ENCODE peak calls at places on chromosomes 6 and 20, in five cellular contexts. One of them, this sample, is unnamed.

GRCh38 chr6:152271681-152272464 is 365.3 kb downstream of the SYNE1 start:
- DNase-seq in NB4: no peak
- DNase-seq in tibial artery: peak; percentile 48
- DNase-seq in stomach: no peak
- DNase-seq in glutamatergic neuron: no peak
- DNase-seq in this sample: no peak

GRCh38 chr6:57173886-57174510 is 1.9 kb downstream of the BAG2 start:
- DNase-seq in NB4: peak; percentile 51
- DNase-seq in tibial artery: no peak
- DNase-seq in stomach: no peak
- DNase-seq in glutamatergic neuron: no peak
- DNase-seq in this sample: no peak

GRCh38 chr6:77492529-77492928 is 29.2 kb upstream of the HTR1B start:
- DNase-seq in NB4: no peak
- DNase-seq in tibial artery: no peak
- DNase-seq in stomach: peak; percentile 39
- DNase-seq in glutamatergic neuron: no peak
- DNase-seq in this sample: no peak

GRCh38 chr6:82237013-82237412 is 10.5 kb downstream of the IBTK start:
- DNase-seq in NB4: no peak
- DNase-seq in tibial artery: no peak
- DNase-seq in stomach: no peak
- DNase-seq in glutamatergic neuron: no peak
- DNase-seq in this sample: no peak

GRCh38 chr20:19813839-19814238 is 55.8 kb downstream of the RIN2 start:
- DNase-seq in NB4: no peak
- DNase-seq in tibial artery: no peak
- DNase-seq in stomach: no peak
- DNase-seq in glutamatergic neuron: no peak
- DNase-seq in this sample: no peak

GRCh38 chr20:53080969-53081871 is 109.1 kb downstream of the TSHZ2 start:
- DNase-seq in NB4: no peak
- DNase-seq in tibial artery: no peak
- DNase-seq in stomach: peak; percentile 65
- DNase-seq in glutamatergic neuron: no peak
- DNase-seq in this sample: no peak

GRCh38 chr20:58709013-58709702 is 16.6 kb downstream of the NPEPL1 start:
- DNase-seq in NB4: peak; percentile 0
- DNase-seq in tibial artery: no peak
- DNase-seq in stomach: peak; percentile 19
- DNase-seq in glutamatergic neuron: no peak
- DNase-seq in this sample: no peak

GRCh38 chr20:24438331-24438730 is 31.1 kb upstream of the SYNDIG1 start:
- DNase-seq in NB4: no peak
- DNase-seq in tibial artery: no peak
- DNase-seq in stomach: no peak
- DNase-seq in glutamatergic neuron: no peak
- DNase-seq in this sample: no peak

GRCh38 chr20:24560571-24561485 is 91.4 kb downstream of the SYNDIG1 start:
- DNase-seq in NB4: no peak
- DNase-seq in tibial artery: no peak
- DNase-seq in stomach: no peak
- DNase-seq in glutamatergic neuron: no peak
- DNase-seq in this sample: no peak

GRCh38 chr6:74551896-74552295 is 654.0 kb downstream of the COL12A1 start:
- DNase-seq in NB4: no peak
- DNase-seq in tibial artery: no peak
- DNase-seq in stomach: no peak
- DNase-seq in glutamatergic neuron: no peak
- DNase-seq in this sample: no peak

GRCh38 chr6:52815167-52816092 is 11.8 kb upstream of the GSTA1 start:
- DNase-seq in NB4: peak; percentile 46
- DNase-seq in tibial artery: peak; percentile 25
- DNase-seq in stomach: peak; percentile 61
- DNase-seq in glutamatergic neuron: peak; percentile 43
- DNase-seq in this sample: peak; percentile 57

GRCh38 chr20:50537546-50538201 is 27.5 kb downstream of the PTPN1 start:
- DNase-seq in NB4: no peak
- DNase-seq in tibial artery: no peak
- DNase-seq in stomach: no peak
- DNase-seq in glutamatergic neuron: no peak
- DNase-seq in this sample: no peak

GRCh38 chr20:36355469-36356171 is 49.5 kb downstream of the DLGAP4 start:
- DNase-seq in NB4: peak; percentile 16
- DNase-seq in tibial artery: no peak
- DNase-seq in stomach: no peak
- DNase-seq in glutamatergic neuron: no peak
- DNase-seq in this sample: no peak

GRCh38 chr6:6515691-6516607 is 72.6 kb upstream of the LY86 start:
- DNase-seq in NB4: no peak
- DNase-seq in tibial artery: no peak
- DNase-seq in stomach: no peak
- DNase-seq in glutamatergic neuron: no peak
- DNase-seq in this sample: no peak

GRCh38 chr6:64037421-64037820 is 401.8 kb downstream of the PHF3 start:
- DNase-seq in NB4: no peak
- DNase-seq in tibial artery: no peak
- DNase-seq in stomach: no peak
- DNase-seq in glutamatergic neuron: no peak
- DNase-seq in this sample: no peak

GRCh38 chr20:17622086-17622850 is 52.4 kb downstream of the DSTN start:
- DNase-seq in NB4: peak; percentile 55
- DNase-seq in tibial artery: peak; percentile 9
- DNase-seq in stomach: peak; percentile 21
- DNase-seq in glutamatergic neuron: no peak
- DNase-seq in this sample: peak; percentile 1

GRCh38 chr6:54655162-54655561 is 191.4 kb upstream of the FAM83B start:
- DNase-seq in NB4: no peak
- DNase-seq in tibial artery: no peak
- DNase-seq in stomach: no peak
- DNase-seq in glutamatergic neuron: no peak
- DNase-seq in this sample: no peak

GRCh38 chr6:143928853-143929252 is 64.6 kb downstream of the ZC2HC1B start:
- DNase-seq in NB4: no peak
- DNase-seq in tibial artery: no peak
- DNase-seq in stomach: no peak
- DNase-seq in glutamatergic neuron: no peak
- DNase-seq in this sample: no peak

GRCh38 chr6:133707456-133707855 is 181.5 kb upstream of the TCF21 start:
- DNase-seq in NB4: peak; percentile 43
- DNase-seq in tibial artery: no peak
- DNase-seq in stomach: no peak
- DNase-seq in glutamatergic neuron: peak; percentile 24
- DNase-seq in this sample: no peak

GRCh38 chr20:17958326-17959256 is 10.0 kb downstream of the SNX5 start:
- DNase-seq in NB4: no peak
- DNase-seq in tibial artery: no peak
- DNase-seq in stomach: no peak
- DNase-seq in glutamatergic neuron: no peak
- DNase-seq in this sample: no peak

GRCh38 chr20:22791432-22791831 is 207.1 kb upstream of the FOXA2 start:
- DNase-seq in NB4: no peak
- DNase-seq in tibial artery: no peak
- DNase-seq in stomach: no peak
- DNase-seq in glutamatergic neuron: no peak
- DNase-seq in this sample: no peak

GRCh38 chr20:12166053-12166717 is 248.5 kb downstream of the BTBD3 start:
- DNase-seq in NB4: peak; percentile 12
- DNase-seq in tibial artery: no peak
- DNase-seq in stomach: no peak
- DNase-seq in glutamatergic neuron: no peak
- DNase-seq in this sample: no peak

GRCh38 chr20:47610945-47611250 is 109.2 kb downstream of the NCOA3 start:
- DNase-seq in NB4: no peak
- DNase-seq in tibial artery: no peak
- DNase-seq in stomach: no peak
- DNase-seq in glutamatergic neuron: no peak
- DNase-seq in this sample: no peak

GRCh38 chr6:42740725-42741124 is 5.2 kb downstream of the TBCC start:
- DNase-seq in NB4: no peak
- DNase-seq in tibial artery: no peak
- DNase-seq in stomach: no peak
- DNase-seq in glutamatergic neuron: no peak
- DNase-seq in this sample: no peak

DNA sequence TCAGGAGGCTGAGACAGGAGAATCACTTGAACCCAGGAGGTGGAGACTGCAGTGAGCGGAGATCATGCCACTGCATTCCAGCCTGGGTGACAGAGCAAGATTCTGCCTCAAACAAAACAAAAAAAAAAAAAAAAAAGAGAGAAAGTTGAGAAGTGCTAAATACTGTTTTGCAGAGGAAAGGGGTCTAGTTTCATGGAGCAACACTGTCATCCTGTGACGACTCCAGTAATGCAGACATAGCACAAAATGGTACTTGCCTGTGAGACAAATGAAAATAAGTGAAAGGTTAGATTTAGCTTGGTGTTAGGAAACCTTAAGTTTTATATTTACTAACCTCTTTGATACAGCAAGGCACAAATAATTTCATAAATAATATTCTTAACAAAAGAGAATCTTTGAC is 29.7 kb downstream of the CEP162 start:
- DNase-seq in NB4: peak; percentile 13
- DNase-seq in tibial artery: no peak
- DNase-seq in stomach: no peak
- DNase-seq in glutamatergic neuron: no peak
- DNase-seq in this sample: no peak
- TF ChIP-seq CTCF in NB4: no peak
- TF ChIP-seq CTCF in tibial artery: no peak
- TF ChIP-seq CTCF in stomach: no peak
- TF ChIP-seq CTCF in glutamatergic neuron: no peak
- TF ChIP-seq CTCF in this sample: peak; percentile 31

DNA sequence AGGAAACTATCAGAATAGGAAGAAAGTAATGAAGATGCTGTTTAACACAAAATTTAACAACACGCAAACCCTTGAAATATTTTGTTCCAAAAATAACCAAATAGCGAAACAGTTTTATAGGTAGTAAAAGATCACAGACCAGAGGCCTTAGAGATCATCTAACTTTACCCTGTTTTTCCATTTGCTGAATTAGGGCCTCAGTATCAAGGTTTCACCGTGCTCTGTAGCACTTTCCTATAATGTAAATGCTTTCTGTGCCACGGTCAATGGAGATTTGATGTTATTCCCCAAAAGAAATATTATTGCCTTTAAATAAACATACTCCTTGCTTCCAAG is 23.7 kb downstream of the EPB41L2 start:
- DNase-seq in NB4: no peak
- DNase-seq in tibial artery: no peak
- DNase-seq in stomach: no peak
- DNase-seq in glutamatergic neuron: no peak
- DNase-seq in this sample: no peak
- TF ChIP-seq CTCF in NB4: no peak
- TF ChIP-seq CTCF in tibial artery: no peak
- TF ChIP-seq CTCF in stomach: no peak
- TF ChIP-seq CTCF in glutamatergic neuron: no peak
- TF ChIP-seq CTCF in this sample: no peak

GRCh38 chr6:33585403-33586107 is 5.5 kb upstream of the BAK1 start:
- DNase-seq in NB4: peak; percentile 87
- DNase-seq in tibial artery: peak; percentile 78
- DNase-seq in stomach: peak; percentile 89
- DNase-seq in glutamatergic neuron: peak; percentile 81
- DNase-seq in this sample: peak; percentile 83

GRCh38 chr6:33584700-33585402 is 4.8 kb upstream of the BAK1 start:
- DNase-seq in NB4: no peak
- DNase-seq in tibial artery: no peak
- DNase-seq in stomach: no peak
- DNase-seq in glutamatergic neuron: no peak
- DNase-seq in this sample: no peak

GRCh38 chr6:33586108-33586640 is 6.1 kb upstream of the BAK1 start:
- DNase-seq in NB4: no peak
- DNase-seq in tibial artery: no peak
- DNase-seq in stomach: no peak
- DNase-seq in glutamatergic neuron: no peak
- DNase-seq in this sample: no peak

GRCh38 chr6:33581186-33581585 is 1.1 kb upstream of the BAK1 start:
- DNase-seq in NB4: no peak
- DNase-seq in tibial artery: no peak
- DNase-seq in stomach: no peak
- DNase-seq in glutamatergic neuron: no peak
- DNase-seq in this sample: no peak

DNA sequence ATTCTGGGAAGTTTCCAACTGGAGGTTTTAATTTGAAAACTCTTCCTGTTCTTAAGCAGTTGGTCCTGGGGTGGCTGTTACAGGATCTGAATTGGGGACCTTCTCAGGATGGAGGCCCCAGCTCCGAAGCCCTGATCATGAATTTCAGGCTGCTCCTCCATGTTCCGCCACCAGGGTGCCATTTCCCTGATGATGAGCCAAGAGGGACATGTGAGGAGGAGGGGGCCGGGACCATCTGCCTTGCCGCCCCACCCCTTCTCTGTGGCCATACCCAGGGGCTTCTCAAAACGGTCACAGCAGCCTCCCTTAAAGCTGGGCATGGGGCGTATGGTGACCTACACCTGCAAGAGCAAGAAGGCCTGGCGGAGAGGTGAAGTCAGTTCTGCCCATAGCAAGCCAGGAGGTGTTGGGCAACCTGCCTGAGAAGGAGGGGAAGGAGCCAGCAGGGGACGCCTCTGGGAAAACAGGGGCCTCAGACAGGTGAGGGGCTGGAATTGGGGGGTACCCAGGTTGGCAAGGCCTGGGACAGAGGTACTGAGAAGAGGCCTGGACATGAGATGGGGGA is 3.6 kb upstream of the BAK1 start:
- DNase-seq in NB4: no peak
- DNase-seq in tibial artery: no peak
- DNase-seq in stomach: no peak
- DNase-seq in glutamatergic neuron: peak; percentile 72
- DNase-seq in this sample: peak; percentile 47
- TF ChIP-seq CTCF in NB4: no peak
- TF ChIP-seq CTCF in tibial artery: no peak
- TF ChIP-seq CTCF in stomach: no peak
- TF ChIP-seq CTCF in glutamatergic neuron: peak; percentile 66
- TF ChIP-seq CTCF in this sample: peak; percentile 31

DNA sequence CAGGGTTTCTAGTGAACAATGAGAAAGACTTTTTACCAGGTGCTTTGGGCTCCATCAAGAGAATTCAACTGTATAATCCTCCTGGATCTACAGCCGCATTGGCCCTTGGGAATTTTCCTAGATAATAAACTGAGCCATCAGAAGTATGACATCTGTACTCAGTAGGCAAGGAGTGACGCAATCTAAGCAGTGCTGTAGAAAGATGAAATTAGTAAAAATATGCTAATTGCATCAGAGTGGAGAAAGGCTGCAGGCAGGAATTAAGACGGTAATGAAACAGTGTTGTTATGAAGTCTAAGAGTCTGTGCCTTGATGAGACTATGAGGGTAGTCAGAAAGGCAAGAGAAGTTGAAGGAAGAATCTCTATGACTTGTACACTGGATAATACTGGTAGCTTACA is 507.9 kb upstream of the SOX4 start:
- DNase-seq in NB4: peak; percentile 36
- DNase-seq in tibial artery: no peak
- DNase-seq in stomach: no peak
- DNase-seq in glutamatergic neuron: no peak
- DNase-seq in this sample: no peak
- TF ChIP-seq CTCF in NB4: no peak
- TF ChIP-seq CTCF in tibial artery: no peak
- TF ChIP-seq CTCF in stomach: no peak
- TF ChIP-seq CTCF in glutamatergic neuron: no peak
- TF ChIP-seq CTCF in this sample: no peak